ENCODE peak calls at places on chromosomes 11 and 22, in seven cellular contexts. D, V, R, Y, P, J and Q are unnamed samples.

GRCh38 chr11:17221968-17222367 is 14.2 kb upstream of the PIK3C2A start:
- DNase-seq in Y (no peak), V (peak), J (peak), R (no peak), D (no peak), P (peak), Q (no peak)

GRCh38 chr22:42326786-42327185 is 56.3 kb upstream of the TCF20 start:
- DNase-seq in P (no peak), D (no peak), J (no peak), Y (no peak), R (no peak), V (peak), Q (no peak)

GRCh38 chr22:26374645-26375044 is 54.4 kb upstream of the ASPHD2 start:
- DNase-seq in R (no peak), Y (no peak), J (no peak), P (no peak), D (no peak), V (no peak), Q (no peak)

GRCh38 chr11:74926304-74927030 is 22.4 kb downstream of the XRRA1 start:
- DNase-seq in D (no peak), R (no peak), P (no peak), V (peak), J (no peak), Y (no peak), Q (peak)

GRCh38 chr22:50001388-50002231 is 11.0 kb downstream of the IL17REL start:
- DNase-seq in P (no peak), D (no peak), R (no peak), V (no peak), Y (no peak), J (no peak), Q (no peak)

GRCh38 chr22:23534851-23535717 is 45.0 kb downstream of the IGLL1 start:
- DNase-seq in V (no peak), Y (no peak), D (no peak), J (no peak), R (peak), P (no peak), Q (no peak)

GRCh38 chr11:117424781-117425180 is 97.1 kb downstream of the CEP164 start:
- DNase-seq in J (no peak), V (no peak), Y (no peak), R (no peak), D (no peak), P (no peak), Q (peak)

GRCh38 chr22:46150615-46151423 is 493 bp downstream of the PPARA start:
- DNase-seq in V (no peak), J (peak), Y (peak), D (peak), R (peak), P (no peak), Q (peak)

GRCh38 chr22:30926706-30927105 is 41.9 kb downstream of the MORC2 start:
- DNase-seq in Y (no peak), P (no peak), D (no peak), R (peak), V (no peak), J (no peak), Q (no peak)

GRCh38 chr11:43360361-43361032 is 1.8 kb downstream of the TTC17 start:
- DNase-seq in D (no peak), Y (no peak), P (no peak), R (no peak), J (no peak), V (peak), Q (peak)

GRCh38 chr22:48737461-48738203 is 1090.0 kb downstream of the BRD1 start:
- DNase-seq in R (no peak), Y (no peak), D (no peak), V (no peak), J (no peak), P (no peak), Q (no peak)

GRCh38 chr22:42855211-42855610 is 1.9 kb downstream of the ARFGAP3 start:
- DNase-seq in J (no peak), Y (no peak), V (no peak), R (no peak), P (no peak), D (no peak), Q (peak)

GRCh38 chr11:128448487-128448886 is 138.9 kb downstream of the ETS1 start:
- DNase-seq in Y (no peak), R (peak), P (peak), D (no peak), J (peak), V (peak), Q (peak)

GRCh38 chr11:72441647-72442267 is 7.4 kb upstream of the CLPB start:
- DNase-seq in J (no peak), P (no peak), R (no peak), V (peak), Y (no peak), D (no peak), Q (peak)

GRCh38 chr11:87972133-87972532 is 203.1 kb downstream of the RAB38 start:
- DNase-seq in D (no peak), V (no peak), R (no peak), P (no peak), J (no peak), Y (no peak), Q (no peak)

GRCh38 chr11:131677832-131678470 is 307.5 kb downstream of the NTM start:
- DNase-seq in P (peak), J (no peak), R (no peak), Y (no peak), V (no peak), D (no peak), Q (no peak)

GRCh38 chr11:7077101-7077500 is 11.7 kb upstream of the RBMXL2 start:
- DNase-seq in D (peak), V (no peak), R (peak), J (peak), Y (peak), P (peak), Q (no peak)

GRCh38 chr11:94089356-94089755 is 39.3 kb upstream of the PANX1 start:
- DNase-seq in J (no peak), P (no peak), V (no peak), Y (no peak), D (no peak), R (no peak), Q (no peak)

GRCh38 chr22:39999144-39999757 is 4.5 kb downstream of the FAM83F start:
- DNase-seq in R (no peak), J (no peak), V (peak), Y (no peak), D (no peak), P (peak), Q (peak)

GRCh38 chr11:74447720-74448119 is 19.6 kb downstream of the KCNE3 start:
- DNase-seq in V (no peak), D (no peak), P (no peak), R (no peak), J (no peak), Y (no peak), Q (no peak)

DNA sequence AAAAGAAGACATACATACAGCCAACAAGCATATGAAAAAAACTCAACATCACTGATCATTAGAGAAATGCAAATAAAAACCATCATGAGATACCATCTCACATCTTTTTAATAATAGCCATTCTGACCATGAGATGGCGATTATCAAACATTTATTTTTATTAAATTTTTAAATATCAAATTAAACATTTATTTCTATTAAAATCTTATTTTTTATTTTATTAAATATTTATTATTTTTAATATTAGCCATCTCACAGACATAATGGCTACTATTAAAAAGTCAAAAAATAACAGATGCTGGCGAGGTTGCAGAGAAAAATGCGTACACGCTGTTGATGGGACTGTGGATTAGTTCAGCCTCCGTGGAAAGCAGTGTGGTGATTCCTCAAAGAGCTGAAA is 264.8 kb upstream of the TENM4 start:
- DNase-seq in J (no peak), Y (no peak), R (no peak), P (no peak), D (no peak), V (no peak), Q (no peak)
- H2BK120ac ChIP-seq in J (no peak), Y (no peak), R (no peak), P (no peak), D (no peak), V (no peak), Q (no peak)

DNA sequence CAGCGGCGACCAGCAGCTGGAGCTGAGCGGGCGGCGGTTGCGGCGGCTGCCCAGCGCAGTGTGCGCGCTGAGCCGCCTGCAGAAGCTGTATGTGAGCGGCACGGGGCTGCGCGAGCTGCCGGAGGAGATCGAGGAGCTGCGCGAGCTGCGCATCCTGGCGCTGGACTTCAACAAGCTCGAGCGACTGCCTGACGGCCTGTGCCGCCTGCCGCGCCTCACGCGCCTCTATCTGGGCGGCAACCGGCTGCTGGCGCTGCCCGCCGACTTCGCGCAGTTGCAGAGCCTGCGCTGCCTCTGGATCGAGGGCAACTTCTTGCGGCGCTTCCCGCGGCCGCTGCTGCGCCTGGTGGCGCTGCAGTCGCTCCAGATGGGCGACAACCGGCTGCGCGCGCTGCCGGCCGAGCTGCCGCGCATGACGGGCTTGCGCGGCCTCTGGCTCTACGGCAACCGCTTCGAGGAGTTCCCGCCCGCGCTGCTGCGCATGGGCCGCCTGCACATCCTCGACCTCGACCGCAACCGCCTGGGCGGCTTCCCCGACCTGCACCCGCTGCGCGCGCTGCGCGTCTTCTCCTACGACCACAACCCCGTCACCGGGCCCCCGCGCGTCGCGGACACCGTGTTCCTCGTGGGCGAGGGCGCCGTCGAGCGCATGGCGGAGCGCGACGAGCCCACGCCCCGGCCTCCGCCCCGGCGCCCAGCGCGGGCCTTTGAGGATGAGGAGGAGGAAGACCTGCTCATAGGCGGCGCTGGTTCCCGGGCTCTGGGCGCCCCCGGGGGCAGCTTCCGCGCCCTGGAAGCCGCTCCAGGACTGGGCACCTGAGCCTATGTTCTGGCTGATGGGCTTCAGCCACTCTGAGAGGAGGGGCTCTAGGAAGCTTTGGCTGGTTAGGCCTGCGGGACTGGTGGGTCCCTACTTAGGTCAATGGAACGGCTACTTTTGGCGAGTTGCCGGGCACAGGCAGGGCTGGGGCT is 795 bp downstream of the LRRC10B start:
- DNase-seq in J (peak), R (peak), V (peak), P (peak), Y (peak), D (peak), Q (peak)
- H2BK5ac ChIP-seq in J (no peak), R (no peak), V (no peak), P (no peak), Y (no peak), D (no peak), Q (no peak)

GRCh38 chr11:79525257-79525656 is 84.4 kb upstream of the TENM4 start:
- DNase-seq in D (no peak), V (no peak), J (no peak), R (no peak), Y (no peak), P (no peak), Q (no peak)
- H2BK120ac ChIP-seq in D (no peak), V (no peak), J (no peak), R (no peak), Y (no peak), P (no peak), Q (no peak)

DNA sequence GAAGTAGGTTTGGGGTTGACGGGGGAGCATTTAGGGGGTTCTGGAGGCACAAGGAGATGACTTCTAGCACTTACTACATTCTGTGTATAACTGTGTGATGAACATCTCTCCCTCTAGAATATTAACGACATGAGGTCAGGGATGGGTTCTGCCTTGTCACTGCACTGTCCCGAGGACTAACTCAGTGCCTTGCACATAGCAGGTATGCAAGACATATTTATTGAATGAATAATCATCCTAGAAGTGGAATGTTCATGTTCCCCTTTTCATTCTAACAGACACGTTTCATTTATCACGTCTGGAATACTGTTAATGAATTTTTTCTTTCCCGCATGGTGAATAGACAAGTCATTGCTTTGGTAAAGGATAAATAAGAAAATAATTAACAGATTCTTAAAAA is 12.6 kb downstream of the SYT13 start:
- DNase-seq in R (no peak), P (no peak), V (no peak), J (peak), D (no peak), Y (no peak), Q (no peak)
- H2BK5ac ChIP-seq in R (no peak), P (no peak), V (no peak), J (no peak), D (no peak), Y (no peak), Q (no peak)

GRCh38 chr11:3886985-3887384 is 31.5 kb downstream of the STIM1 start:
- DNase-seq in Y (no peak), V (no peak), R (no peak), P (no peak), D (no peak), J (no peak), Q (no peak)
- H2BK120ac ChIP-seq in Y (no peak), V (no peak), R (no peak), P (no peak), D (no peak), J (no peak), Q (no peak)

GRCh38 chr11:69121021-69121420 is 34.7 kb upstream of the SMIM38 start:
- DNase-seq in J (no peak), P (no peak), V (no peak), Y (no peak), D (no peak), R (no peak), Q (no peak)

GRCh38 chr11:69122642-69123431 is 32.9 kb upstream of the SMIM38 start:
- DNase-seq in R (peak), V (peak), Y (peak), P (peak), J (peak), D (peak), Q (peak)

GRCh38 chr11:69121621-69122336 is 34.0 kb upstream of the SMIM38 start:
- DNase-seq in Y (no peak), R (no peak), P (no peak), J (no peak), V (no peak), D (no peak), Q (no peak)

GRCh38 chr11:69123593-69124545 is 31.9 kb upstream of the SMIM38 start:
- DNase-seq in P (peak), V (no peak), J (no peak), R (no peak), Y (no peak), D (peak), Q (no peak)

DNA sequence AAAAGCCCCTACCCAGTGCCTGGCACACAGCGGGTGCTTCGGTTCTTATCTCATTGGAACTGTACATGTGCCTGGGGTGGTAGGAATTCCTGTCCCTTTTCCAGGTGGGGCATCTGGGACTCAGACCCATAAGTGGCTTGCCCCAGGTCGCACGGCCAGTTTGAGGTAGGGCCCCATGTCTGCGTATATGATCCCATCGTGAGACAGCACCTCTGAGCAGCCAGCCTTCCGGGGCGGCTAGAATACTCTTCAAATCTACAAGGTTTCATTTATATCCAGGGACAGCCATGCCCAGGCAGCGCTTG is 33.4 kb upstream of the SMIM38 start:
- DNase-seq in P (no peak), Y (no peak), V (no peak), D (no peak), J (no peak), R (no peak), Q (no peak)
- H2BK5ac ChIP-seq in P (no peak), Y (peak), V (no peak), D (peak), J (peak), R (no peak), Q (no peak)

DNA sequence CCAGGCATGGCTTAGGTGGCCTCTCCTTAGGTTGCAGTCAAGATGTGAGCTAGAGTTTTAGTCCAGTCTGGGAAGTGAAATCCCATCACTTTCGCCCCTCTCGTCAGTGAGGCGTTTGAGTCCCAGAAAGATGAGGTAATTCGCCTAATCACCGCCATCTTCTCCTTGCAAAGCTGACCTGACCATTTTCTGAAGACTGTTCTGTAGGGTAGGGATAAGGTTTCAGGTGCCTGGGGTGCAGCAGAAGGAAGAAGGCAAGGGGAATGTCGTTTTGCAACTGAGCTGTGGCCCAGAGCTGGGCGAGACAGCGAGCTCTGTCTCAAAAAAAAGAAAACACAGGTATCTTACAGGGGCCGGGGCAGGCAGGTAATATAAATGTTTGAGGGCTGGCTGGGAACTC is 61.7 kb upstream of the CECR2 start:
- DNase-seq in J (no peak), R (no peak), D (no peak), Y (no peak), V (no peak), P (peak), Q (no peak)
- H2BK120ac ChIP-seq in J (no peak), R (no peak), D (peak), Y (no peak), V (no peak), P (no peak), Q (no peak)

DNA sequence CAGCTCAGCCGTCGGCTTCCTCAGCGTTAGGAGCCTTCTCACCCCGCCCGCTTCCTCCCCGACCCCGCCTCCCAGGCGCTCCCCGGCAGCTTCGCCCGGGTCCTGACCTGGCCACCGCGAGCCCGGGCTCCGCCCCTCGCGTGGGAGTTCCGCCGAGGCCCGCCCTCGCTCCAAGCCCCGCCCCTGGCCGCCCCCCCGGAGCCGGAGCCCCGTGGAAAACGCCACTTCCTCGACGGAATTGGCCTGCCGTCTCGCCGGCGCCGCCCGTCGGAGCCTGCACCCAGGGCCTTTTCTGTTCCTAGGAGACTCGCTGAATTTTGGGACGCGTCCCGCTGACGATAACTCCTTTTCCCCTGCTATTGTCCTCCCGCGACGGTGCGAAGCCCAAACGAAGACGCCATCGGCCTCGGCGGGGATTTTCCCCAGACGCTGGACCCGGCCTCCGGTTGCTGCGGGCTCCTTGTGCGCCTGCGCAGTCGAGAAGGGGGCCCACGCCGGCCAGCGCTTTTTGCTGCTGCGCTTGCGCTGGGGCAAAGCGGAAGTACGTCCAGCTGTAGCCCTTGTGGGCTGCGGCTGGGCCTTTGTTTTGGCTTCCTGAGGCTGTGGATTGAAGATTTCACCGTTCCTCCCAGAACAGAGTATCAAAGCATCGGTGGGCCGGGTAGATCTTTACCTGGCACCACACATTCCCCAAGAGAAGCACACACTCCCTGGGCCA is 10.0 kb downstream of the RELA start:
- DNase-seq in Y (peak), P (peak), R (peak), V (peak), D (peak), J (peak), Q (peak)
- H2BK5ac ChIP-seq in Y (peak), P (peak), R (no peak), V (peak), D (peak), J (peak), Q (peak)